ENCODE peak calls at places on chromosome 7, in ten cellular contexts. X, K, A, E, R, U, O, J, Z and D are unnamed samples. For H3K4me1, the result is how much of the 10 kb centered on the place peaks cover.

GRCh38 chr7:156121956-156122355 is 309.7 kb upstream of the SHH start:
- DNase-seq in O (no peak), Z (no peak), J (no peak), X (no peak), K (no peak), R (no peak), U (no peak), E (no peak), A (no peak), D (no peak)

GRCh38 chr7:94190599-94191061 is 186.5 kb upstream of the BET1 start:
- DNase-seq in J (no peak), O (peak), Z (no peak), A (peak), R (peak), E (no peak), K (no peak), X (no peak), U (no peak), D (no peak)

GRCh38 chr7:24442170-24442777 is 131.0 kb upstream of the PALS2 start:
- DNase-seq in A (no peak), R (no peak), J (no peak), E (no peak), Z (no peak), K (no peak), X (no peak), O (no peak), U (no peak), D (no peak)

GRCh38 chr7:47326220-47326619 is 255.7 kb downstream of the TNS3 start:
- DNase-seq in Z (peak), X (no peak), U (no peak), R (no peak), E (no peak), J (no peak), O (peak), K (no peak), A (no peak), D (peak)

GRCh38 chr7:140653319-140654108 is 12.9 kb upstream of the DENND2A start:
- DNase-seq in E (peak), R (peak), U (peak), K (peak), J (no peak), Z (peak), O (peak), A (peak), X (peak), D (peak)

GRCh38 chr7:46993396-46993795 is 588.5 kb downstream of the TNS3 start:
- DNase-seq in J (no peak), R (no peak), E (no peak), O (peak), K (peak), Z (no peak), X (no peak), A (no peak), U (peak), D (no peak)

GRCh38 chr7:127409629-127410028 is 17.1 kb upstream of the ZNF800 start:
- DNase-seq in E (no peak), U (no peak), O (no peak), R (no peak), Z (no peak), X (no peak), A (no peak), K (no peak), J (no peak), D (no peak)

GRCh38 chr7:513521-514166 is 6.0 kb downstream of the PDGFA start:
- DNase-seq in K (no peak), A (no peak), R (no peak), E (no peak), X (no peak), Z (no peak), J (no peak), U (no peak), O (peak), D (peak)

GRCh38 chr7:99839560-99840011 is 11.8 kb downstream of the CYP3A43 start:
- DNase-seq in K (peak), X (no peak), Z (no peak), O (no peak), J (no peak), E (no peak), A (no peak), U (no peak), R (no peak), D (peak)

GRCh38 chr7:46139079-46139478 is 218.0 kb upstream of the IGFBP3 start:
- DNase-seq in K (no peak), R (peak), E (no peak), J (no peak), A (no peak), O (peak), U (no peak), Z (no peak), X (no peak), D (no peak)

GRCh38 chr7:127317447-127317961 is 64.8 kb upstream of the GRM8 start:
- DNase-seq in U (no peak), K (no peak), A (no peak), J (no peak), Z (no peak), X (no peak), E (no peak), O (peak), R (peak), D (no peak)

GRCh38 chr7:140542226-140542625 is 62.9 kb upstream of the MKRN1 start:
- DNase-seq in O (peak), U (peak), X (peak), A (peak), R (peak), E (peak), J (peak), K (no peak), Z (no peak), D (peak)

GRCh38 chr7:151818674-151819519 is 58.0 kb downstream of the PRKAG2 start:
- DNase-seq in E (peak), X (no peak), K (peak), O (no peak), A (no peak), Z (no peak), U (no peak), J (no peak), R (no peak), D (peak)

GRCh38 chr7:140062118-140062527 is 628 bp downstream of the PARP12 start:
- DNase-seq in X (no peak), R (peak), Z (no peak), K (no peak), E (peak), A (no peak), O (no peak), J (no peak), U (no peak), D (peak)

GRCh38 chr7:132783824-132784223 is 207.6 kb upstream of the PLXNA4 start:
- DNase-seq in X (no peak), U (no peak), Z (no peak), E (no peak), A (no peak), R (peak), O (peak), J (no peak), K (no peak), D (no peak)

GRCh38 chr7:134920026-134920758 is 66.1 kb upstream of the AGBL3 start:
- DNase-seq in Z (no peak), R (peak), K (no peak), E (no peak), X (no peak), A (no peak), U (no peak), J (no peak), O (peak), D (no peak)

GRCh38 chr7:87003872-87004798 is 55.3 kb downstream of the ELAPOR2 start:
- DNase-seq in J (no peak), E (no peak), R (no peak), A (no peak), U (no peak), Z (no peak), X (no peak), K (no peak), O (no peak), D (no peak)
- TF ChIP-seq POLR2A in J (no peak), E (no peak), R (no peak), A (no peak), U (no peak), Z (no peak), X (no peak), K (no peak), O (no peak), D (no peak)

GRCh38 chr7:95725170-95725569 is 47.2 kb upstream of the DYNC1I1 start:
- DNase-seq in Z (no peak), J (no peak), R (peak), A (no peak), O (no peak), U (no peak), X (no peak), K (no peak), E (no peak), D (no peak)

GRCh38 chr7:95736635-95737034 is 35.7 kb upstream of the DYNC1I1 start:
- DNase-seq in A (peak), K (no peak), R (no peak), X (no peak), J (no peak), O (no peak), U (no peak), E (no peak), Z (no peak), D (no peak)

GRCh38 chr7:95730493-95731280 is 41.7 kb upstream of the DYNC1I1 start:
- DNase-seq in O (no peak), J (no peak), K (no peak), Z (peak), A (no peak), X (no peak), E (no peak), R (no peak), U (no peak), D (peak)
- H3K4me1 ChIP-seq in O (under half), J (under half), K (under half), Z (under half), A (under half), X (under half), E (under half), R (under half), U (under half), D (under half)

GRCh38 chr7:92835140-92835850 is 1.1 kb downstream of the CDK6 start:
- DNase-seq in J (no peak), O (peak), R (peak), X (peak), A (peak), E (peak), K (peak), Z (peak), U (peak), D (peak)

GRCh38 chr7:92833766-92834605 is 2.4 kb downstream of the CDK6 start:
- DNase-seq in A (peak), Z (peak), U (peak), X (peak), E (peak), J (peak), K (peak), O (peak), R (peak), D (peak)

GRCh38 chr7:92833024-92833765 is 3.2 kb downstream of the CDK6 start:
- DNase-seq in A (peak), Z (peak), K (peak), R (peak), E (peak), U (peak), X (peak), J (peak), O (peak), D (peak)

GRCh38 chr7:92835851-92836488 is 403 bp downstream of the CDK6 start:
- DNase-seq in X (no peak), U (peak), O (no peak), Z (peak), R (peak), E (peak), K (peak), A (peak), J (no peak), D (peak)

DNA sequence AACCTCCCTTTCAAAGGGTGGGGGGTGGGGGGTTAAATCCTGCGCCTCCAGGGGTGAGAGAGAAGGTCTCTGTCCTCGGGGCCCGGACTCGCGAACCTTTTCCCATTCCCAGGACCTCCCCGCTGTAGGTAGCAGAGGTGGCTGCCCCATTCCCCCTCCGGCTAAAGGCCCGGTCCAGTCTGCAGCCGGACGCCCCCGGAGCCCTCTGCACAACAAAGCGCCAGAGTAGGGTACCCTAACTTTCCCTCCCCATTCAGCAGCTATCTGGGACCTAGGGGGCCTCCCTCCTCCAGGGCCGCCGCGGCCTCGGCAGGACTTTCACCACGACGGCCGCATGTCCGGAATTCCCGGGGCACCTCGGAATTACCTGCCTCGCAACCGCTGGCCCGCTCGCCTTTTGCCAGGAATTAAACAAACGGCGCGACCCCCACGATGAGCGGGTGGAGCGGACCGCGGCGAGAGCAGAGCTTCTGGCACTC is 1.7 kb downstream of the CDK6 start:
- DNase-seq in Z (no peak), R (no peak), A (peak), J (no peak), X (no peak), K (peak), U (peak), O (no peak), E (no peak), D (peak)
- TF ChIP-seq POLR2A in Z (peak), R (no peak), A (no peak), J (no peak), X (no peak), K (no peak), U (no peak), O (no peak), E (no peak), D (no peak)

DNA sequence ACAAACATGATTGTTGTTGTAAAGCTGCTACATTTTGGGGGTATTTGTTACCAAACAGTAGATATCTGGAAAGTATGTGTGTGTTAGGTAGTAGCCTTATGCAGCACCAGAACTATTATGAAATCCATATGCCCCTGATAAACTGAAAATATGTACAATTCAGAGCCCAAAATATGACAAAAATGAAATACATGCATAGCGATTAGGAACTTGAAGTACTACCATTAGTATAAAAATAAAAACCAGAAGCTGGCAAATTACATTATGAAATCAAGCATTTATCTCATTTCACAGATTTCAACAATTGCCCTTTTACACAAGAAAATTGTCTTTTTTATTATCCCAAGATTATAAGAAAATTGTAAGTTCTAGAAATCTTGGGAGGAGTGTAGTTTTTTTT is 33.9 kb downstream of the SLC26A5 start:
- DNase-seq in A (no peak), Z (no peak), X (no peak), R (no peak), E (no peak), K (no peak), O (no peak), U (no peak), J (no peak), D (no peak)
- H3K4me1 ChIP-seq in A (under half), Z (under half), X (under half), R (under half), E (under half), K (under half), O (under half), U (under half), J (under half), D (under half)

GRCh38 chr7:26202019-26202985 is 757 bp downstream of the CBX3 start:
- DNase-seq in X (peak), A (peak), E (peak), O (no peak), R (peak), K (no peak), J (peak), Z (no peak), U (peak), D (peak)
- TF ChIP-seq POLR2A in X (no peak), A (no peak), E (no peak), O (peak), R (peak), K (no peak), J (no peak), Z (no peak), U (no peak), D (peak)

GRCh38 chr7:141691540-141691939 is 10.4 kb downstream of the DENND11 start:
- DNase-seq in R (no peak), A (no peak), O (no peak), K (no peak), J (no peak), U (no peak), E (no peak), X (no peak), Z (no peak), D (no peak)
- H3K4me1 ChIP-seq in R (under half), A (under half), O (under half), K (under half), J (under half), U (under half), E (under half), X (under half), Z (under half), D (under half)

DNA sequence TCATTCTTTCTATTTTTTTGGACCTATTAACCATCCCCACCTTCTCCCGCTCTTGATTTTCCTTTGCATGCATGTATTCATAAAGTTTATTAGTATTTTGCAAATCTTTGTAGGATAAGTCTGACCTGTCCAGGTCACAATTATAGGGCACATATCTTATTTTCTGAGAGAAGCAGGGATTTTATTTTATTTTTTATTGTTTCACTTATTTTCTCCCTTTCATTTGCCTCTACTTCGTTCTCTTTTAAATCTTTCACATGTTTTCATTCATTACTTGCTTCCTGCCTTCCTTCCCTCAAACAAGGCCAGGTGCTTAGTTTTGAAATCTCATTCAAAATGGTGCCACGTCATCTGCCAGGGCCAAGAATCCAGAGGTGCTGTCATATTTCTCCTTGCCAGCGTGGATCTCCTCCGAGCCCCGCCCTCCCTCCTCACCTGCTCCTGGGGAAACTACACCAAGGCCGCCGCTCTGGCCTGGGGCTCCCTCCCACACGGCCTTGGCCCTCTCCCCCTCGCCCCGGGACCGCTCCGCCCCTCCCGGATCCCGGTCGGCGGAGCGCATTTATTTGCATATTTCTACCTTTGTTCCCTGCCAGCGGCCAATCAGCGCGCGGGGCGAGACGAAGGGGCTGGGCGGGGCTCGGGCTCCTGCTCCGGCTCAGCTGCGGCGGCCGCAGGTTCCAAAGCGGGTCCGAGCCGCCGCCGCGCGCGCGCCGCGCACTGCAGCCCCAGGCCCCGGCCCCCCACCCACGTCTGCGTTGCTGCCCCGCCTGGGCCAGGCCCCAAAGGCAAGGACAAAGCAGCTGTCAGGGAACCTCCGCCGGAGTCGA is at the start of gene TSPAN13:
- DNase-seq in X (no peak), U (peak), J (no peak), Z (peak), E (peak), O (peak), A (peak), K (peak), R (peak), D (peak)
- TF ChIP-seq POLR2A in X (peak), U (no peak), J (peak), Z (no peak), E (peak), O (no peak), A (peak), K (peak), R (peak), D (peak)

GRCh38 chr7:26193432-26194206 is 6.9 kb downstream of the HNRNPA2B1 start:
- DNase-seq in X (no peak), R (no peak), J (no peak), A (no peak), K (no peak), E (no peak), U (no peak), O (no peak), Z (no peak), D (no peak)
- H3K4me1 ChIP-seq in X (half or more), R (half or more), J (half or more), A (half or more), K (under half), E (half or more), U (under half), O (under half), Z (half or more), D (half or more)

GRCh38 chr7:38311329-38311937 is 38.0 kb upstream of the TARP start:
- DNase-seq in R (peak), A (no peak), E (peak), U (no peak), K (no peak), X (no peak), Z (no peak), J (no peak), O (no peak), D (peak)
- TF ChIP-seq POLR2A in R (peak), A (no peak), E (no peak), U (no peak), K (no peak), X (no peak), Z (no peak), J (no peak), O (no peak), D (peak)

GRCh38 chr7:108330237-108330636 is 126.0 kb downstream of the NRCAM start:
- DNase-seq in R (no peak), K (no peak), X (no peak), Z (no peak), E (no peak), U (no peak), J (no peak), O (no peak), A (no peak), D (no peak)

GRCh38 chr7:108331971-108332370 is 124.3 kb downstream of the NRCAM start:
- DNase-seq in Z (no peak), A (no peak), X (no peak), U (no peak), R (no peak), E (no peak), J (no peak), K (no peak), O (no peak), D (no peak)

GRCh38 chr7:108340856-108341411 is 115.3 kb downstream of the NRCAM start:
- DNase-seq in X (no peak), R (no peak), A (no peak), E (no peak), K (peak), O (no peak), U (no peak), J (no peak), Z (peak), D (peak)

GRCh38 chr7:108329514-108329913 is 126.7 kb downstream of the NRCAM start:
- DNase-seq in U (no peak), O (no peak), J (no peak), A (no peak), K (no peak), Z (no peak), X (no peak), R (no peak), E (no peak), D (no peak)

GRCh38 chr7:108335264-108335918 is 120.8 kb downstream of the NRCAM start:
- DNase-seq in U (no peak), O (no peak), J (peak), X (no peak), A (no peak), K (no peak), R (peak), E (no peak), Z (no peak), D (peak)
- H3K4me1 ChIP-seq in U (under half), O (under half), J (under half), X (under half), A (under half), K (under half), R (under half), E (under half), Z (under half), D (half or more)